ENCODE peak calls at places on chromosomes 2 and 18, in nine cellular contexts. O is ACHN; W is pons; C is ascending aorta; V is BJ; A is ureter; D is EL; P is colonic mucosa; N is CD4-positive, CD25-positive, alpha-beta regulatory T cell. Z is an unnamed sample.

GRCh38 chr2:236984046-236984445 is 101.6 kb upstream of the COPS8 start:
- DNase-seq in D (no peak), C (no peak), N (no peak), W (no peak), P (no peak), A (no peak), O (no peak), V (no peak), Z (no peak)

GRCh38 chr2:208134928-208135586 is 5.4 kb upstream of the CRYGC start:
- DNase-seq in P (no peak), O (no peak), V (no peak), D (no peak), N (no peak), C (no peak), W (no peak), A (no peak), Z (no peak)

GRCh38 chr2:139033300-139033699 is 253.1 kb upstream of the NXPH2 start:
- DNase-seq in D (no peak), O (peak; percentile 58), C (no peak), W (no peak), N (no peak), P (no peak), A (no peak), V (no peak), Z (no peak)

GRCh38 chr2:165790461-165790860 is 3.6 kb downstream of the GALNT3 start:
- DNase-seq in N (no peak), P (no peak), V (no peak), C (no peak), W (no peak), A (no peak), O (no peak), D (peak; percentile 51), Z (no peak)

GRCh38 chr2:54341656-54342055 is 85.6 kb upstream of the TSPYL6 start:
- DNase-seq in N (no peak), V (no peak), A (no peak), C (no peak), P (no peak), D (no peak), O (no peak), W (peak; percentile 82), Z (peak; percentile 25)

GRCh38 chr2:190911813-190912212 is 31.2 kb downstream of the GLS start:
- DNase-seq in W (no peak), A (no peak), D (peak; percentile 48), O (peak; percentile 84), N (no peak), C (no peak), V (no peak), P (no peak), Z (no peak)

GRCh38 chr18:39909706-39910105 is 2045.3 kb upstream of the PIK3C3 start:
- DNase-seq in D (no peak), P (no peak), N (no peak), C (no peak), W (no peak), O (no peak), V (no peak), A (no peak), Z (no peak)

GRCh38 chr2:172339431-172340010 is 87.9 kb upstream of the ITGA6 start:
- DNase-seq in P (peak; percentile 36), C (no peak), N (no peak), A (no peak), O (peak; percentile 35), W (no peak), D (no peak), V (no peak), Z (peak; percentile 44)

GRCh38 chr18:985301-985700 is 80.6 kb downstream of the ADCYAP1 start:
- DNase-seq in V (no peak), N (no peak), A (no peak), P (no peak), O (no peak), W (no peak), C (no peak), D (no peak), Z (no peak)

GRCh38 chr2:113966171-113966570 is 76.3 kb downstream of the ACTR3 start:
- DNase-seq in W (no peak), P (no peak), D (no peak), O (no peak), N (no peak), A (no peak), V (no peak), C (no peak), Z (no peak)

GRCh38 chr18:2406544-2406943 is 164.8 kb downstream of the METTL4 start:
- DNase-seq in P (no peak), D (peak; percentile 45), O (no peak), C (no peak), N (no peak), A (no peak), W (peak; percentile 16), V (peak; percentile 24), Z (peak; percentile 44)

GRCh38 chr2:58432491-58433166 is 191.5 kb upstream of the FANCL start:
- DNase-seq in A (no peak), O (no peak), N (no peak), V (no peak), D (no peak), W (no peak), P (peak; percentile 39), C (no peak), Z (no peak)

GRCh38 chr2:232242316-232242715 is 136.2 kb upstream of the ALPP start:
- DNase-seq in A (no peak), W (no peak), V (no peak), P (no peak), N (no peak), C (no peak), D (no peak), O (no peak), Z (no peak)

GRCh38 chr2:225989809-225990208 is 590.3 kb downstream of the NYAP2 start:
- DNase-seq in W (no peak), V (no peak), A (no peak), N (no peak), P (no peak), O (no peak), C (no peak), D (no peak), Z (no peak)

GRCh38 chr18:23661735-23662308 is 889 bp downstream of the ANKRD29 start:
- DNase-seq in P (no peak), D (no peak), V (no peak), A (no peak), C (no peak), N (no peak), O (no peak), W (no peak), Z (no peak)